ENCODE peak calls at places on chromosomes 16 and 17, in five cellular contexts. Q, D, W, T and H are unnamed samples.
A peak's percentile ranks its signal among the peaks of the same experiment; 100 is the strongest.

GRCh38 chr16:49602201-49603041 is 228.8 kb downstream of the C16orf78 start:
- DNase-seq in Q (no peak), D (no peak), T (no peak), W (no peak), H (no peak)

GRCh38 chr17:1365445-1366039 is 34.5 kb downstream of the YWHAE start:
- DNase-seq in Q (peak; percentile 40), D (peak; percentile 75), T (peak; percentile 46), W (peak; percentile 82), H (peak; percentile 81)

GRCh38 chr16:12976936-12977335 is 75.5 kb downstream of the SHISA9 start:
- DNase-seq in Q (no peak), W (no peak), T (no peak), D (no peak), H (no peak)

GRCh38 chr17:9924735-9925191 is 19.7 kb upstream of the RCVRN start:
- DNase-seq in D (peak; percentile 61), W (peak; percentile 78), Q (peak; percentile 43), T (peak; percentile 48), H (peak; percentile 75)

GRCh38 chr16:79751785-79752184 is 151.2 kb upstream of the MAF start:
- DNase-seq in W (no peak), T (no peak), D (no peak), Q (no peak), H (no peak)

GRCh38 chr17:46894476-46895151 is 28.3 kb upstream of the GOSR2 start:
- DNase-seq in W (no peak), Q (peak; percentile 39), T (no peak), D (no peak), H (no peak)

GRCh38 chr17:43142153-43142552 is 17.0 kb upstream of the BRCA1 start:
- DNase-seq in D (no peak), W (no peak), T (no peak), Q (no peak), H (no peak)

GRCh38 chr17:1996243-1997145 is 28.6 kb downstream of the RTN4RL1 start:
- DNase-seq in W (no peak), Q (no peak), T (no peak), D (peak; percentile 87), H (no peak)

GRCh38 chr16:67884-68789 is 4.3 kb downstream of the RHBDF1 start:
- DNase-seq in T (no peak), W (no peak), Q (no peak), D (no peak), H (peak; percentile 49)

GRCh38 chr17:34542700-34543336 is 36.6 kb upstream of the TMEM132E start:
- DNase-seq in W (peak; percentile 40), Q (peak; percentile 79), D (peak; percentile 47), T (no peak), H (no peak)

GRCh38 chr17:41145261-41145660 is 4.4 kb downstream of the KRTAP4-5 start:
- DNase-seq in W (no peak), Q (no peak), T (no peak), D (no peak), H (no peak)

GRCh38 chr17:32998111-32998892 is 6.7 kb downstream of the SPACA3 start:
- DNase-seq in Q (peak; percentile 87), W (peak; percentile 79), T (no peak), D (peak; percentile 82), H (peak; percentile 68)

GRCh38 chr16:30075503-30076275 is at the start of gene PPP4C:
- DNase-seq in D (peak; percentile 97), W (peak; percentile 98), T (no peak), Q (peak; percentile 85), H (peak; percentile 88)

GRCh38 chr16:66414891-66415290 is 12.2 kb upstream of the BEAN1 start:
- DNase-seq in T (no peak), D (no peak), W (no peak), Q (no peak), H (peak; percentile 75)

GRCh38 chr17:35001549-35001948 is 21.2 kb downstream of the LIG3 start:
- DNase-seq in D (no peak), Q (no peak), T (no peak), W (no peak), H (peak; percentile 6)

GRCh38 chr16:19375561-19376158 is 42.0 kb upstream of the TMC5 start:
- DNase-seq in D (peak; percentile 77), W (peak; percentile 73), T (peak; percentile 28), Q (peak; percentile 69), H (peak; percentile 56)

GRCh38 chr17:78613423-78613822 is 36.2 kb upstream of the DNAH17 start:
- DNase-seq in D (peak; percentile 4), T (no peak), W (no peak), Q (no peak), H (no peak)

GRCh38 chr17:74354123-74354522 is 7.5 kb downstream of the BTBD17 start:
- DNase-seq in D (peak; percentile 94), Q (peak; percentile 84), W (peak; percentile 77), T (no peak), H (no peak)

GRCh38 chr16:9484901-9485300 is 393.5 kb downstream of the HAPSTR1 start:
- DNase-seq in D (no peak), W (no peak), Q (no peak), T (no peak), H (no peak)

GRCh38 chr16:65214196-65214595 is 92.3 kb upstream of the CDH11 start:
- DNase-seq in T (no peak), Q (no peak), W (no peak), D (no peak), H (peak; percentile 17)

GRCh38 chr17:700504-701094 is 14.0 kb downstream of the VPS53 start:
- DNase-seq in D (peak; percentile 58), Q (peak; percentile 38), W (peak; percentile 73), T (no peak), H (peak; percentile 53)

GRCh38 chr17:7712111-7712771 is 5.3 kb upstream of the DNAH2 start:
- DNase-seq in W (no peak), T (no peak), Q (no peak), D (peak; percentile 70), H (no peak)

GRCh38 chr17:42285346-42286050 is 2.8 kb upstream of the STAT5A start:
- DNase-seq in D (no peak), T (no peak), Q (no peak), W (no peak), H (no peak)

GRCh38 chr16:84511180-84511800 is 6.8 kb upstream of the MEAK7 start:
- DNase-seq in T (peak; percentile 62), D (peak; percentile 85), W (peak; percentile 76), Q (peak; percentile 76), H (peak; percentile 86)

GRCh38 chr16:28260193-28260592 is 32.1 kb upstream of the SBK1 start:
- DNase-seq in Q (no peak), D (no peak), W (no peak), T (no peak), H (no peak)

GRCh38 chr16:56711862-56712261 is 18.1 kb upstream of the NUP93 start:
- DNase-seq in W (no peak), Q (no peak), D (no peak), T (no peak), H (peak; percentile 3)

GRCh38 chr16:56709686-56710040 is 20.3 kb upstream of the NUP93 start:
- DNase-seq in T (no peak), Q (no peak), D (no peak), W (no peak), H (no peak)

GRCh38 chr16:56710181-56710737 is 19.7 kb upstream of the NUP93 start:
- DNase-seq in D (no peak), T (no peak), Q (no peak), W (no peak), H (no peak)

GRCh38 chr16:56708418-56708817 is 21.5 kb upstream of the NUP93 start:
- DNase-seq in D (no peak), Q (no peak), T (no peak), W (no peak), H (no peak)

DNA sequence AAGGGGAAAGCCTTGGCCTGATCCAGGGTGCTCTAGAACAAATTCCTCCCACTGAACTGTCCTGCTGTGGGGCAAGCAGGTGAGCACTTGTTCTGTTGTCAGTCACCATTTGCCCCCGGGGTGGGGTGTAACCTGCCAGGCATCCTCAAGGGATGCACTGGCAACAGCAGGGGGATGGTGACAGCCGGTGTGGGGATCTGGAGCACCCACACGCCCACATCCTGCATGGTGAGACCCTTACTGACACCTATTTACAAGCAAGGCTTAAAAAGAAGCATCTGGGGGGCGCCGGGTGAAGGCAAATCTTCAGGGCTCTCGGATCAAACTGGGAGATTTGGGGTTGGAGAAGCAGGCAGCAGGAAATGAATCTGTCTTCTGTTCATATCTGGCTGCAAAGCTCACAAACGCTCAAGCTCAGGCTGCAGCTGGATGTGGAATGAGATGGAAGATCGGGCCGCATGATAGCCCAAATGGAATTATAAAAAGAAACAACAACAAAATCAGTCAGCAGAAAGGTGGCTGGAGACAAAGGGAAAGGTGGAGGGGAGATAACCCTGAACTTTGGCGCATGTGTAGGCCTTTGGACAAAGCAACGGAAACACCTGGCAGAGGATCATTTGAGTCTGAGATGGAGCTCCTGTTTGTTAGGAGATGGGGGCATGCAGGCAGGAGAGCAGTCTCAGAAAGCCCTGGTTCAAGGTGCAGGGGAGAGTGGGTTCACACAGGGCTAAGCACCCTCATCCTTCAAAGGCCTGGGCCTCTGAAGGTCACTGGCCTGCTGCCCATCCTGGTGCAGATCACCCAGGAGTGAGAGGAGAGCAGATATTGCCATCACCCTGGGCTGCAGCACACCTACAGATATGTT is 20.9 kb upstream of the NUP93 start:
- DNase-seq in Q (no peak), T (no peak), W (no peak), D (peak; percentile 52), H (no peak)
- H3K4me3 ChIP-seq in Q (no peak overlapping the region), T (no peak overlapping the region), W (no peak overlapping the region), D (no peak overlapping the region), H (no peak overlapping the region)

DNA sequence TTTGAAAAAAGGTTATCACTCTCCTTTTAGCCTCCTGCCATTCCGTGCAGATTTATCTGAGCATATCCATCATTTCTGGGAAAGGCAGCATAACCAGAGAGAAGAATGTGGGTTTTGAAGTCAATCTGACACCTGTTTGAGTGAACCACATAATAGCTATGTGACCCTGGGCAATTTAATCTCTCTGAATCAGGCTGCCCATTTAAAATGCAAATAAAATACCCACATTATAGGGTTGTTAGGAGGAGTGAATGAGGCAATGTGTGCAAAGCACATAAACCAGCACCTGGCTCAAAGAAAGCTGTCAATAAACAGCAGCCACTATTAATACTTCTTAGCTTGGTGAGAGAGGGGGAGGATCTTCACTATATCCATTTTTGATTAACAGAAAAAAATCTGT is 88.0 kb downstream of the CACNG1 start:
- DNase-seq in W (no peak), Q (no peak), D (no peak), T (no peak), H (no peak)
- TF ChIP-seq RCOR1 in W (no peak), Q (no peak), D (no peak), T (no peak), H (no peak)

GRCh38 chr17:63703556-63704258 is 3.8 kb upstream of the LIMD2 start:
- DNase-seq in Q (no peak), W (no peak), D (no peak), T (no peak), H (no peak)
- H3K4me3 ChIP-seq in Q (no peak overlapping the region), W (no peak overlapping the region), D (no peak overlapping the region), T (no peak overlapping the region), H (no peak overlapping the region)

DNA sequence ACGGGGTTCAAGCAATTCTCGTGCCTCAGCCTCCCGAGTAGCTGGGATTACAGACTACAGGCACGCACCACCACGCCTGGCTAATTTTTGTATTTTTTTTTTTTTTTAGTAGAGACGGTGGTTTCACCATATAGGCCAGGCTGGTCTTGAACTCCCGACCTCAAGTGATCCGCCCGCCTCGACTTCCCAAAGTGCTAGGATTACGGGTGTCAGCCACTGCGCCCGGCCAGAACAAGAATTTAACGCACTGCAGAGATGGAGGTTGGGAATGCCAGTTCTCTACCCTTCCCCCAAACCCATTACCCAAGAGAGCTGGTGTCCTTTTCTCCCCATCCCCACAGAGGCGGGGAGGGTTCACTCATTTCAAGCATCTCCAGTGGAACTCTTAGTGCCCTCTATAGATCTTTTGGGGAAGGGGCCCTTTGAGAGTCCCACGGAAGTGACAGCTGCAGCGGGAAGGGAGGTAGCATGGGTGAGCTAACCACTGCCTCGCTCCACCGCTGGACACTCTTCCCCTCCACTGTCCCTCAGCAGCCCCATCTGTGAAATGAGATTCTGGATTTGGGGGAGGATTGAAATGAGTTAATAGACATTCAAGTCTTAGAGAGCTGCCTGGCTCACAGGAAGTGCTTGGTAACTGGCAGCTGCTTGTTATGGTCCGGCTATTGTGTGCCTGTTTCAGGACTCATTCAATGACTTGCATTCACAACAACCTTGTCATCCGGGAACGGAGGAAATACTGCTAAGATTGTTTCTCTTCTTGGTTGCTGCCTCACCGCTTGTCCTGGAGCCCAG is 3.5 kb upstream of the UBALD2 start:
- DNase-seq in W (no peak), T (no peak), D (no peak), Q (no peak), H (peak; percentile 66)
- TF ChIP-seq RCOR1 in W (no peak), T (no peak), D (no peak), Q (no peak), H (no peak)